ENCODE peak calls at places on chromosomes 7 and 10, in seven cellular contexts. W is trophoblast cell, E is H1, G is neuronal stem cell, B is mesendoderm, J is IMR-90, S is H9. H is an unnamed sample.

GRCh38 chr7:94382746-94383145 is 11.9 kb upstream of the COL1A2 start:
- DNase-seq in W (no peak), E (no peak), G (no peak), B (no peak), J (no peak), S (no peak), H (no peak)

GRCh38 chr7:87712571-87712970 is 84.4 kb downstream of the RUNDC3B start:
- DNase-seq in W (no peak), E (no peak), G (no peak), B (no peak), J (peak; percentile 15), S (no peak), H (peak; percentile 25)

GRCh38 chr10:131905603-131906268 is 4.9 kb downstream of the PPP2R2D start:
- DNase-seq in W (no peak), E (no peak), G (no peak), B (no peak), J (no peak), S (no peak), H (no peak)

GRCh38 chr10:125316436-125316835 is 156.1 kb upstream of the CTBP2 start:
- DNase-seq in W (peak; percentile 80), E (no peak), G (no peak), B (peak; percentile 51), J (no peak), S (no peak), H (no peak)

GRCh38 chr7:131111-132094 is 61.0 kb upstream of the FAM20C start:
- DNase-seq in W (no peak), E (no peak), G (no peak), B (no peak), J (no peak), S (no peak), H (no peak)

GRCh38 chr7:77327932-77328628 is 88.1 kb downstream of the GSAP start:
- DNase-seq in W (no peak), E (no peak), G (no peak), B (no peak), J (no peak), S (no peak), H (no peak)

GRCh38 chr7:104650991-104651680 is 322.7 kb downstream of the LHFPL3 start:
- DNase-seq in W (no peak), E (no peak), G (no peak), B (no peak), J (no peak), S (no peak), H (no peak)

GRCh38 chr7:76343294-76343930 is 15.4 kb downstream of the YWHAG start:
- DNase-seq in W (no peak), E (no peak), G (no peak), B (no peak), J (peak; percentile 59), S (no peak), H (no peak)

GRCh38 chr7:16934947-16935742 is 53.4 kb upstream of the AGR3 start:
- DNase-seq in W (no peak), E (no peak), G (no peak), B (no peak), J (peak; percentile 48), S (no peak), H (no peak)

GRCh38 chr7:84100866-84101265 is 93.7 kb downstream of the SEMA3A start:
- DNase-seq in W (no peak), E (no peak), G (no peak), B (peak; percentile 72), J (peak; percentile 69), S (no peak), H (peak; percentile 68)

GRCh38 chr7:45136106-45137060 is 21.2 kb upstream of the RAMP3 start:
- DNase-seq in W (peak; percentile 47), E (no peak), G (peak; percentile 75), B (peak; percentile 76), J (peak; percentile 74), S (peak; percentile 66), H (peak; percentile 78)

GRCh38 chr10:48450233-48450810 is 143.8 kb downstream of the MAPK8 start:
- DNase-seq in W (no peak), E (no peak), G (no peak), B (no peak), J (no peak), S (peak; percentile 24), H (no peak)

GRCh38 chr7:7157177-7157886 is 25.0 kb upstream of the C1GALT1 start:
- DNase-seq in W (no peak), E (no peak), G (no peak), B (no peak), J (peak; percentile 58), S (no peak), H (peak; percentile 22)

GRCh38 chr10:132131581-132132250 is 55.0 kb upstream of the DPYSL4 start:
- DNase-seq in W (no peak), E (no peak), G (no peak), B (no peak), J (no peak), S (no peak), H (no peak)

GRCh38 chr10:70331486-70332268 is 47.9 kb upstream of the NPFFR1 start:
- DNase-seq in W (no peak), E (no peak), G (no peak), B (peak; percentile 71), J (peak; percentile 93), S (no peak), H (peak; percentile 97)

GRCh38 chr10:72340911-72341310 is 13.8 kb downstream of the DNAJB12 start:
- DNase-seq in W (no peak), E (no peak), G (no peak), B (no peak), J (no peak), S (no peak), H (no peak)

GRCh38 chr7:156458011-156458410 is 182.6 kb upstream of the RNF32 start:
- DNase-seq in W (no peak), E (no peak), G (no peak), B (no peak), J (no peak), S (no peak), H (no peak)

GRCh38 chr10:44878704-44879530 is 32.2 kb upstream of the TMEM72 start:
- DNase-seq in W (peak; percentile 71), E (peak; percentile 88), G (peak; percentile 81), B (peak; percentile 97), J (peak; percentile 82), S (peak; percentile 96), H (peak; percentile 86)

GRCh38 chr10:6301482-6302083 is 98.9 kb downstream of the PFKFB3 start:
- DNase-seq in W (no peak), E (no peak), G (no peak), B (no peak), J (no peak), S (no peak), H (no peak)

GRCh38 chr7:99953649-99954048 is 22.2 kb downstream of the AZGP1 start:
- DNase-seq in W (no peak), E (no peak), G (no peak), B (no peak), J (peak; percentile 2), S (no peak), H (no peak)

GRCh38 chr10:131996508-131997365 is 15.0 kb upstream of the BNIP3 start:
- DNase-seq in W (no peak), E (no peak), G (no peak), B (no peak), J (no peak), S (no peak), H (no peak)

GRCh38 chr7:148185050-148185449 is 405.5 kb upstream of the C7orf33 start:
- DNase-seq in W (no peak), E (no peak), G (no peak), B (peak; percentile 48), J (no peak), S (no peak), H (peak; percentile 43)
- H3K4me2 ChIP-seq in W (no peak overlapping the region), E (no peak overlapping the region), G (no peak overlapping the region), B (no peak overlapping the region), J (no peak overlapping the region), S (no peak overlapping the region), H (no peak overlapping the region)

GRCh38 chr7:92750961-92751360 is 85.4 kb downstream of the CDK6 start:
- DNase-seq in W (no peak), E (no peak), G (no peak), B (no peak), J (peak; percentile 66), S (no peak), H (no peak)

GRCh38 chr7:92748509-92748908 is 87.9 kb downstream of the CDK6 start:
- DNase-seq in W (no peak), E (no peak), G (no peak), B (no peak), J (no peak), S (no peak), H (no peak)

GRCh38 chr7:92750440-92750839 is 85.9 kb downstream of the CDK6 start:
- DNase-seq in W (no peak), E (no peak), G (no peak), B (no peak), J (peak; percentile 85), S (no peak), H (peak; percentile 41)

GRCh38 chr7:92749327-92749730 is 87.0 kb downstream of the CDK6 start:
- DNase-seq in W (no peak), E (no peak), G (no peak), B (no peak), J (peak; percentile 64), S (no peak), H (peak; percentile 71)

GRCh38 chr7:92749832-92750231 is 86.5 kb downstream of the CDK6 start:
- DNase-seq in W (no peak), E (no peak), G (no peak), B (no peak), J (no peak), S (no peak), H (no peak)
- H4K8ac ChIP-seq in W (no peak overlapping the region), E (no peak overlapping the region), G (no peak overlapping the region), B (no peak overlapping the region), J (peak overlapping the region; percentile 70), S (no peak overlapping the region), H (no peak overlapping the region)

DNA sequence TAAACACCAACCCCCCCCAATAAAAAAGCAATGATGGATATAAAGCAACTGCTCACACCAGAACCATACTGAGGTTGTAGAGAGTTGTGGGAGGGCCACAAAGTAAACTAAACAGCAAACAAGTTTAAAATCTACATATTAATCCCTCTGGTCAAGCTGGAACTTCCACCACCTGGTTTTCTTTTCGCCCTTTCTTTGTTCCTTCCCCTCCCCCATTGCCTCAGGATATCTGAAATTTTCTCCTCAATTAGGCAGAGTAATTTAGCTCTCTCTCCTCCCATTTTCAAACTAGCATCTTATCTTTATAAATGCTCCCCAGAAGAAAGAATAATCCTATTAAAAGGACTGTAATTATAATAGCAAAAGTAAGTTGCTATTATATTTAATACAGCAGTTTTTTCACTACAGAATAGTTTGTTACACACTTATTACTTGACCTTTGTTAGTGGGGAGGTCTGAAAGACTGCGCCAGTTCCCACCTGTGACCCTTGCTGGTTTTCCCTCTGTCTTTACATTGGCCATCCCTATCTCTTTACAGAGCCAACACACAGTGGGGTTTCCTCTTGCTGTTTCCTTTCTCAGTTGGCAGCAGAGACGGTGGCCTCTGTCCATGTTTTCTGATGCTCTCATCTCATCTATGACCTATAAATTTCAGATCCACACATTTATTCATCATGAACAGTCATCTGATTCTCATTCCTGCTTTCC is 235.4 kb downstream of the RNLS start:
- DNase-seq in W (no peak), E (no peak), G (no peak), B (peak; percentile 53), J (no peak), S (peak; percentile 30), H (no peak)
- H3K4me1 ChIP-seq in W (peaks cover 8% of the 10 kb centered on the region), E (peaks cover 11% of the 10 kb centered on the region), G (peaks cover 5% of the 10 kb centered on the region), B (peaks cover 14% of the 10 kb centered on the region), J (no peaks in the 10 kb centered on the region), S (peaks cover 13% of the 10 kb centered on the region), H (no peaks in the 10 kb centered on the region)

GRCh38 chr7:12090757-12091134 is 120.3 kb upstream of the TMEM106B start:
- DNase-seq in W (no peak), E (no peak), G (no peak), B (no peak), J (no peak), S (no peak), H (no peak)
- H3K4me2 ChIP-seq in W (no peak overlapping the region), E (no peak overlapping the region), G (no peak overlapping the region), B (no peak overlapping the region), J (no peak overlapping the region), S (no peak overlapping the region), H (no peak overlapping the region)

GRCh38 chr7:149751058-149751775 is 22.2 kb downstream of the ZNF467 start:
- DNase-seq in W (no peak), E (no peak), G (no peak), B (no peak), J (no peak), S (no peak), H (no peak)
- H4K8ac ChIP-seq in W (no peak overlapping the region), E (no peak overlapping the region), G (no peak overlapping the region), B (no peak overlapping the region), J (no peak overlapping the region), S (no peak overlapping the region), H (no peak overlapping the region)